ENCODE peak calls at places on chromosomes 4 and X, in eight cellular contexts. O, H, P, S, V, E, X and J are unnamed samples.

GRCh38 chrX:86021652-86022289 is 25.6 kb downstream of the CHM start:
- DNase-seq in O (no peak), H (no peak), P (no peak), S (no peak), V (no peak), E (no peak), X (no peak), J (no peak)

GRCh38 chr4:140943887-140944515 is 187.8 kb upstream of the TBC1D9 start:
- DNase-seq in O (no peak), H (no peak), P (no peak), S (peak; percentile 94), V (no peak), E (no peak), X (no peak), J (no peak)

GRCh38 chrX:68837119-68837518 is 8.3 kb downstream of the EFNB1 start:
- DNase-seq in O (no peak), H (no peak), P (no peak), S (no peak), V (no peak), E (no peak), X (no peak), J (no peak)

GRCh38 chrX:8067754-8068469 is 103.2 kb downstream of the VCX2 start:
- DNase-seq in O (peak; percentile 81), H (peak; percentile 41), P (no peak), S (peak; percentile 76), V (peak; percentile 86), E (peak; percentile 49), X (no peak), J (no peak)

GRCh38 chr4:89196745-89197144 is 85.4 kb downstream of the TIGD2 start:
- DNase-seq in O (peak; percentile 10), H (no peak), P (no peak), S (peak; percentile 3), V (no peak), E (no peak), X (no peak), J (no peak)

GRCh38 chrX:150225756-150226155 is 137.4 kb upstream of the MAMLD1 start:
- DNase-seq in O (no peak), H (no peak), P (no peak), S (no peak), V (no peak), E (no peak), X (no peak), J (no peak)

GRCh38 chr4:121324331-121324730 is 56.5 kb downstream of the QRFPR start:
- DNase-seq in O (no peak), H (no peak), P (no peak), S (no peak), V (no peak), E (no peak), X (no peak), J (no peak)

GRCh38 chr4:48490012-48490679 is at the start of gene ZAR1:
- DNase-seq in O (no peak), H (no peak), P (no peak), S (no peak), V (no peak), E (no peak), X (no peak), J (no peak)

GRCh38 chrX:131987252-131987651 is 35.9 kb upstream of the STK26 start:
- DNase-seq in O (no peak), H (no peak), P (no peak), S (no peak), V (peak; percentile 22), E (no peak), X (no peak), J (peak; percentile 60)

GRCh38 chrX:47311857-47312774 is 58.3 kb upstream of the ZNF157 start:
- DNase-seq in O (peak; percentile 74), H (peak; percentile 71), P (peak; percentile 44), S (peak; percentile 46), V (peak; percentile 58), E (peak; percentile 62), X (no peak), J (peak; percentile 11)

GRCh38 chrX:9627827-9628406 is 137.7 kb downstream of the GPR143 start:
- DNase-seq in O (no peak), H (peak; percentile 7), P (no peak), S (peak; percentile 35), V (no peak), E (no peak), X (no peak), J (no peak)

GRCh38 chr4:4987656-4988055 is 31.6 kb downstream of the CYTL1 start:
- DNase-seq in O (no peak), H (no peak), P (no peak), S (no peak), V (no peak), E (no peak), X (no peak), J (no peak)

GRCh38 chr4:48018112-48018511 is 1.5 kb downstream of the NIPAL1 start:
- DNase-seq in O (no peak), H (no peak), P (no peak), S (no peak), V (peak; percentile 36), E (no peak), X (no peak), J (no peak)

GRCh38 chrX:10415704-10416001 is 204.7 kb downstream of the MID1 start:
- DNase-seq in O (peak; percentile 58), H (no peak), P (no peak), S (peak; percentile 69), V (no peak), E (no peak), X (no peak), J (no peak)

GRCh38 chr4:146333187-146333894 is 119.0 kb downstream of the REELD1 start:
- DNase-seq in O (peak; percentile 87), H (peak; percentile 47), P (no peak), S (peak; percentile 89), V (peak; percentile 29), E (peak; percentile 62), X (no peak), J (peak; percentile 26)

GRCh38 chr4:139599594-139600374 is 43.8 kb upstream of the SETD7 start:
- DNase-seq in O (peak; percentile 88), H (no peak), P (no peak), S (peak; percentile 70), V (peak; percentile 97), E (peak; percentile 61), X (no peak), J (no peak)

GRCh38 chr4:107718351-107718965 is 1.6 kb downstream of the PAPSS1 start:
- DNase-seq in O (peak; percentile 70), H (no peak), P (no peak), S (peak; percentile 38), V (no peak), E (peak; percentile 76), X (no peak), J (peak; percentile 36)

GRCh38 chrX:132613801-132614200 is 125.0 kb upstream of the MBNL3 start:
- DNase-seq in O (no peak), H (no peak), P (no peak), S (no peak), V (no peak), E (no peak), X (no peak), J (no peak)

GRCh38 chrX:317424-318067 is 1.1 kb downstream of the GTPBP6 start:
- DNase-seq in O (no peak), H (no peak), P (no peak), S (no peak), V (no peak), E (no peak), X (no peak), J (no peak)

GRCh38 chr4:124321370-124321769 is 391.2 kb downstream of the ANKRD50 start:
- DNase-seq in O (peak; percentile 1), H (peak; percentile 30), P (no peak), S (peak; percentile 10), V (no peak), E (no peak), X (no peak), J (no peak)

GRCh38 chrX:103733017-103733416 is 22.3 kb downstream of the TMEM31 start:
- DNase-seq in O (no peak), H (no peak), P (no peak), S (no peak), V (peak; percentile 18), E (no peak), X (no peak), J (no peak)

GRCh38 chr4:84966382-84967291 is at the start of gene WDFY3:
- DNase-seq in O (peak; percentile 80), H (peak; percentile 89), P (peak; percentile 93), S (peak; percentile 80), V (peak; percentile 79), E (peak; percentile 89), X (peak; percentile 79), J (no peak)
- TF ChIP-seq CTCF in O (no peak), H (peak; percentile 12), P (no peak), S (no peak), V (peak; percentile 16), E (peak; percentile 21), X (no peak), J (no peak)

DNA sequence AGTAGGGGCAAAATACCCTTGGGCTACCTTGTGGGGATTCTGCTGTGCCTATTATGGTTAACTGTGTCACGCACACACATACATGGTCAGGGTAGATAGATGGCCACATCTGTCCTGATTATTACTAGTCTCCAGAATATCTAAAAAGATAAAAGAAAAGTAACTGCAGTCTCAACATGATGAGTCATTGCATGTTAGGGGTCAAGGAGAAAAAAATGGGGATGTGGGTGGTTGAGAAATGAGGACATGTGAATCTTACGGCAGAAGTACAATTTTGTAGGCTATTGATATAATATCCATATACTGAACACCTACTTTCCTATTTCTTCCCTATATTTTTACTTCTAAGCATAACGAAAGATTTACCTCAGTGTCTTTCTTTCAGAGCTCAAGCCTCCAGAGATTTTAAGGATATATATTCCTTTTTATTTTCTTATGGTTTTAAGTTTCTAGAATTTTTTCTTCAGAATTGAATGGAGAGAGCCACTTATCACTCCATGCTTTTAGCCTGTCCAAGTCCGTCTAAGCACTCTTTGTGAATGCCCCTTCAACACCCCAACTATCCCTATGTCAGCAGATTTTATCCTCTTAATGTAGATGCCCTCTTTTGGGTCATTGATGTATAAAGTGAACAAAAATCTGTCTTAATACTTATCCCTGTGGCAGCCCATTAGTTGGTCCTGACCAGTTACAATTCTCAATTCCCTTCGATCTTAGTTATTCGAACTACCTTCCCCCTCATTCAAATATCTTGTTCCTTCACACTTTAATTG is 642.2 kb downstream of the IQCM start:
- DNase-seq in O (no peak), H (no peak), P (no peak), S (peak; percentile 54), V (no peak), E (no peak), X (no peak), J (no peak)
- H3K4me3 ChIP-seq in O (no peak overlapping the region), H (no peak overlapping the region), P (no peak overlapping the region), S (no peak overlapping the region), V (no peak overlapping the region), E (no peak overlapping the region), X (no peak overlapping the region), J (no peak overlapping the region)

GRCh38 chr4:151143162-151143561 is 43.7 kb downstream of the RPS3A start:
- DNase-seq in O (no peak), H (no peak), P (no peak), S (no peak), V (no peak), E (no peak), X (no peak), J (no peak)
- H3K36me3 ChIP-seq in O (peaks cover 7% of the 10 kb centered on the region), H (no peaks in the 10 kb centered on the region), P (no peaks in the 10 kb centered on the region), S (peaks cover 31% of the 10 kb centered on the region), V (peaks cover 12% of the 10 kb centered on the region), E (peaks cover 13% of the 10 kb centered on the region), X (no peaks in the 10 kb centered on the region), J (no peaks in the 10 kb centered on the region)

DNA sequence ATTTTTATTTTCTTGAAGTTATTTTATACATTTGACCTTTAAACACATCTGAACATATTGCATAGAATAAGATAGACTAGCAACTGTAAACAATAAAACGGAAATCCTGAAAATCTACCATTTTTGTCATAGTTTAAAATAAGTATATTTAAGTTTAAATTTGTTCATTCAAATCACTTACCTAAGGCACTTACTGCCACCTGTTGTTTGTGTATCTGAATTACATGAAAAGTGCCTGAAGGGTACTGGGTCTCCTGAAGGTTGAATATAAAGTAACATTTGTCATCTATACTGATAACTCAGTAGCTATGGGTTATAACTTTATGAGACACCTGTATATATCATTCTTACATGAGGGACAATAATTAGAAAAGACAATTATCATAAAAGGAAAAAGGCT is 38.6 kb downstream of the TRPC5 start:
- DNase-seq in O (peak; percentile 52), H (peak; percentile 6), P (no peak), S (no peak), V (peak; percentile 13), E (no peak), X (no peak), J (no peak)
- TF ChIP-seq CTCF in O (peak; percentile 48), H (peak; percentile 38), P (no peak), S (no peak), V (no peak), E (peak; percentile 34), X (no peak), J (peak; percentile 37)